ENCODE peak calls at places on chromosomes 11 and 22, in ten cellular contexts. K is sigmoid colon, U is breast epithelium, Z is HCT116, P is GM23338, Y is spleen, C is H1, L is esophagus muscularis mucosa, A is upper lobe of left lung, O is SK-N-SH. I is an unnamed sample. For H3K4me1 and H3K36me3, the result is how much of the 10 kb centered on the place peaks cover.

GRCh38 chr11:45857834-45858492 is 10.7 kb downstream of the CRY2 start:
- DNase-seq in K (peak), U (peak), Z (no peak), P (no peak), Y (no peak), C (no peak), L (no peak), A (no peak), O (peak), I (no peak)

GRCh38 chr22:35777335-35777975 is 59.8 kb downstream of the APOL5 start:
- DNase-seq in K (no peak), U (no peak), Z (no peak), P (no peak), Y (no peak), C (no peak), L (no peak), A (no peak), O (no peak), I (no peak)

GRCh38 chr11:115493905-115494304 is 10.3 kb downstream of the CADM1 start:
- DNase-seq in K (no peak), U (no peak), Z (no peak), P (no peak), Y (no peak), C (no peak), L (no peak), A (no peak), O (no peak), I (no peak)

GRCh38 chr22:37552560-37553163 is 7.6 kb upstream of the CDC42EP1 start:
- DNase-seq in K (no peak), U (no peak), Z (no peak), P (peak), Y (no peak), C (peak), L (no peak), A (no peak), O (peak), I (peak)

GRCh38 chr11:13268791-13269190 is 8.8 kb upstream of the BMAL1 start:
- DNase-seq in K (no peak), U (no peak), Z (no peak), P (no peak), Y (no peak), C (no peak), L (no peak), A (no peak), O (no peak), I (no peak)

GRCh38 chr22:22959147-22959827 is 71.7 kb downstream of the IGLL5 start:
- DNase-seq in K (peak), U (no peak), Z (peak), P (peak), Y (peak), C (peak), L (peak), A (no peak), O (peak), I (peak)

GRCh38 chr11:876550-876949 is 33.9 kb downstream of the TSPAN4 start:
- DNase-seq in K (no peak), U (peak), Z (no peak), P (no peak), Y (peak), C (no peak), L (no peak), A (no peak), O (no peak), I (no peak)

GRCh38 chr22:44729391-44730012 is 22.9 kb upstream of the ARHGAP8 start:
- DNase-seq in K (peak), U (no peak), Z (no peak), P (no peak), Y (peak), C (peak), L (no peak), A (peak), O (peak), I (no peak)

GRCh38 chr11:84420261-84420660 is 1134.1 kb upstream of the CCDC90B start:
- DNase-seq in K (no peak), U (no peak), Z (no peak), P (peak), Y (no peak), C (no peak), L (no peak), A (no peak), O (no peak), I (no peak)

GRCh38 chr11:936199-936598 is 10.5 kb downstream of the AP2A2 start:
- DNase-seq in K (no peak), U (no peak), Z (no peak), P (no peak), Y (no peak), C (no peak), L (no peak), A (no peak), O (no peak), I (no peak)

GRCh38 chr22:37639771-37640590 is 512 bp downstream of the SH3BP1 start:
- DNase-seq in K (no peak), U (no peak), Z (no peak), P (peak), Y (peak), C (no peak), L (no peak), A (no peak), O (peak), I (peak)

GRCh38 chr11:65791719-65792213 is 4.9 kb downstream of the OVOL1 start:
- DNase-seq in K (no peak), U (no peak), Z (no peak), P (no peak), Y (peak), C (no peak), L (no peak), A (peak), O (peak), I (peak)

GRCh38 chr22:30104501-30105156 is 24.4 kb downstream of the HORMAD2 start:
- DNase-seq in K (no peak), U (no peak), Z (no peak), P (no peak), Y (no peak), C (no peak), L (no peak), A (no peak), O (no peak), I (no peak)

GRCh38 chr11:40281055-40281580 is 1178.3 kb downstream of the LRRC4C start:
- DNase-seq in K (no peak), U (no peak), Z (no peak), P (peak), Y (no peak), C (no peak), L (no peak), A (no peak), O (no peak), I (no peak)

GRCh38 chr11:126636911-126637799 is 281.7 kb downstream of the ST3GAL4 start:
- DNase-seq in K (no peak), U (no peak), Z (no peak), P (no peak), Y (no peak), C (no peak), L (no peak), A (no peak), O (no peak), I (no peak)

GRCh38 chr22:41405588-41405987 is 23.8 kb downstream of the TEF start:
- DNase-seq in K (no peak), U (no peak), Z (no peak), P (no peak), Y (peak), C (no peak), L (no peak), A (no peak), O (no peak), I (no peak)

GRCh38 chr11:62752994-62753735 is 795 bp downstream of the ZBTB3 start:
- DNase-seq in K (no peak), U (no peak), Z (no peak), P (no peak), Y (peak), C (no peak), L (no peak), A (no peak), O (no peak), I (no peak)

GRCh38 chr11:15590131-15590530 is 475.4 kb downstream of the INSC start:
- DNase-seq in K (no peak), U (no peak), Z (no peak), P (no peak), Y (no peak), C (no peak), L (no peak), A (no peak), O (peak), I (no peak)

GRCh38 chr11:11981364-11981763 is 27.1 kb downstream of the DKK3 start:
- DNase-seq in K (no peak), U (no peak), Z (no peak), P (no peak), Y (no peak), C (no peak), L (no peak), A (no peak), O (no peak), I (no peak)

GRCh38 chr11:124753624-124754023 is 1.6 kb upstream of the VSIG2 start:
- DNase-seq in K (no peak), U (no peak), Z (no peak), P (no peak), Y (no peak), C (no peak), L (no peak), A (peak), O (peak), I (no peak)

GRCh38 chr11:124752471-124753100 is 531 bp upstream of the VSIG2 start:
- DNase-seq in K (no peak), U (no peak), Z (no peak), P (peak), Y (no peak), C (peak), L (no peak), A (no peak), O (peak), I (no peak)

GRCh38 chr11:124751391-124751740 is 689 bp downstream of the VSIG2 start:
- DNase-seq in K (no peak), U (no peak), Z (no peak), P (peak), Y (peak), C (peak), L (no peak), A (peak), O (peak), I (no peak)

GRCh38 chr11:124753207-124753606 is 1.2 kb upstream of the VSIG2 start:
- DNase-seq in K (no peak), U (no peak), Z (no peak), P (no peak), Y (no peak), C (no peak), L (no peak), A (no peak), O (peak), I (no peak)

GRCh38 chr11:124751741-124752470 is at the start of gene VSIG2:
- DNase-seq in K (no peak), U (no peak), Z (no peak), P (no peak), Y (peak), C (peak), L (no peak), A (peak), O (peak), I (peak)
- TF ChIP-seq POLR2AphosphoS5 in K (no peak), U (no peak), Z (no peak), P (no peak), Y (peak), C (no peak), L (no peak), A (no peak), O (no peak), I (peak)

GRCh38 chr11:121547574-121547973 is 94.8 kb upstream of the SORL1-AS1 start:
- DNase-seq in K (no peak), U (no peak), Z (no peak), P (no peak), Y (no peak), C (no peak), L (no peak), A (no peak), O (no peak), I (peak)
- H3K4me1 ChIP-seq in K (under half), U (under half), Z (under half), P (under half), Y (under half), C (under half), L (under half), A (under half), O (under half), I (under half)

DNA sequence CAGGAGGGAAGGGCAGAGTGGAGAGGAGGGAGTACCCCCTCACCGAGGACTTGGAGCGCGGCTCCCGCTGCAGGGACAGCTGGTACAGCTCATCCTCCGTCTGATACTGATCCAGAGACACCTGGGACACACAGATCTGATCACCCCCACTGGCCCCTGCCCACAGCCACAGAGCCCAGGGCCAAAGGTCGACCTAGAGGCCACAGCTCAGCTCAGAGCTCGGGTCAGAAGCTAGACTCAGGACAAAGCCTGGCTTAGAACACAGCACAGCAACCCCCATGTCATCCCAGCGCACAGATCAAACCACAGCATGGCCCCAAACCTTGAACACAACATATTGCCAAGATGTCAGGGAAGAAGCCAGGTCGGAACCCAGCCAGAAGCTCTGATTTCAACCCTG is 8.1 kb downstream of the RASGRP2 start:
- DNase-seq in K (no peak), U (no peak), Z (no peak), P (no peak), Y (no peak), C (no peak), L (no peak), A (peak), O (no peak), I (no peak)
- H3K36me3 ChIP-seq in K (under half), U (under half), Z (under half), P (under half), Y (half or more), C (under half), L (under half), A (half or more), O (under half), I (under half)

GRCh38 chr22:46665151-46665695 is 45.0 kb downstream of the GRAMD4 start:
- DNase-seq in K (no peak), U (no peak), Z (no peak), P (no peak), Y (no peak), C (no peak), L (no peak), A (peak), O (no peak), I (no peak)

GRCh38 chr22:46663001-46663400 is 42.8 kb downstream of the GRAMD4 start:
- DNase-seq in K (no peak), U (no peak), Z (no peak), P (no peak), Y (no peak), C (no peak), L (no peak), A (peak), O (no peak), I (no peak)

GRCh38 chr22:46664301-46664855 is 44.2 kb downstream of the GRAMD4 start:
- DNase-seq in K (no peak), U (no peak), Z (no peak), P (no peak), Y (no peak), C (no peak), L (no peak), A (peak), O (no peak), I (no peak)

GRCh38 chr22:46662226-46662625 is 42.0 kb downstream of the GRAMD4 start:
- DNase-seq in K (no peak), U (no peak), Z (no peak), P (no peak), Y (no peak), C (no peak), L (no peak), A (peak), O (no peak), I (no peak)

DNA sequence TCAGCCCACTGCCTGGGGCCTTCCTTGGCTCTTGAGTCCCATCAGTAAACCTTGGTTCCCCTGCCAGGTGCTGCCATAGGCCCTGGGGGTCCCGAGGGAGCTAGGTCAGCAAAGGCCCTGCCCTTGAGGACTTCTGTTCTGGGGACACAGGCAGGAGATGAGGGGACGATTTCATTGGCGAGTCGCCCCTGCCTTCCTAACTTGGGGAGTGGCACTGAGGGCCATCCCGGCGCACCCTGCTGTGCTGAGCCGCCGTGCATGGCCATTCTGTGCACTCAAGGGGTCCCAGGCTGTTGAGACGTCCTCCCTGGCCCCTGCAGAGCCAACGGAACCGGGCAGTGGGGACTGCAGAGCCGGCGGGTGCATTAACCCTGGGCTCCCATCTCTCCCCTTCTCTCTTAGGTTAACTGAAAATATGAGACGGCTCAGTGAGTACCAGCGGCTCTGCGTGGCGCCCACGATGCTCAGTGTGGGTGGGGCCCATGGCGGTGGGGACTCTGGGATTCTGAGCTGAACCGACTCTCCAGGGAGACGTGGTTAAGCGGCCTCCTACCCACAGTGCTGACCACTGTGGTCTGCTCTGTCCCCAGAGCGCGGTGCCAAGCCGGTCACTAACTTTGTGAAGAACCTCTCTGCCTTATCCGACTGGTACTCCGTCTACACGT is 43.4 kb downstream of the GRAMD4 start:
- DNase-seq in K (no peak), U (no peak), Z (no peak), P (no peak), Y (no peak), C (no peak), L (no peak), A (peak), O (no peak), I (no peak)
- TF ChIP-seq POLR2AphosphoS5 in K (no peak), U (no peak), Z (no peak), P (no peak), Y (no peak), C (no peak), L (no peak), A (no peak), O (no peak), I (no peak)

GRCh38 chr11:64762277-64762915 is 2.6 kb upstream of the PYGM start:
- DNase-seq in K (peak), U (no peak), Z (no peak), P (peak), Y (peak), C (no peak), L (no peak), A (no peak), O (peak), I (no peak)

GRCh38 chr11:64765291-64765803 is 5.6 kb upstream of the PYGM start:
- DNase-seq in K (no peak), U (peak), Z (no peak), P (peak), Y (peak), C (no peak), L (no peak), A (peak), O (peak), I (no peak)

GRCh38 chr11:64764753-64765152 is 5.0 kb upstream of the PYGM start:
- DNase-seq in K (no peak), U (peak), Z (no peak), P (no peak), Y (peak), C (no peak), L (no peak), A (no peak), O (no peak), I (no peak)

GRCh38 chr11:64763804-64764611 is 4.2 kb upstream of the PYGM start:
- DNase-seq in K (no peak), U (peak), Z (no peak), P (no peak), Y (peak), C (no peak), L (no peak), A (no peak), O (no peak), I (no peak)

GRCh38 chr11:64762916-64763803 is 3.4 kb upstream of the PYGM start:
- DNase-seq in K (peak), U (peak), Z (no peak), P (peak), Y (peak), C (peak), L (no peak), A (peak), O (peak), I (no peak)
- H3K4me1 ChIP-seq in K (half or more), U (under half), Z (under half), P (half or more), Y (half or more), C (half or more), L (half or more), A (under half), O (under half), I (half or more)

GRCh38 chr11:118627566-118627965 is 20.2 kb downstream of the PHLDB1 start:
- DNase-seq in K (no peak), U (no peak), Z (no peak), P (no peak), Y (no peak), C (no peak), L (no peak), A (no peak), O (no peak), I (no peak)
- H3K36me3 ChIP-seq in K (under half), U (under half), Z (under half), P (under half), Y (under half), C (under half), L (under half), A (half or more), O (half or more), I (under half)